ENCODE peak calls at places on chromosomes 5 and 9, in nine cellular contexts. O, A, Z, T, E, X, K, C and M are unnamed samples.

GRCh38 chr5:170484847-170485605 is 18.8 kb upstream of the KCNIP1 start:
- DNase-seq in C (no peak), T (no peak), A (no peak), Z (no peak), O (no peak), K (no peak), E (no peak), X (no peak), M (no peak)

GRCh38 chr9:93709600-93710369 is 133.4 kb downstream of the PHF2 start:
- DNase-seq in E (no peak), K (no peak), C (no peak), O (no peak), T (no peak), X (no peak), Z (no peak), A (no peak), M (no peak)

GRCh38 chr5:97181856-97182545 is 1.0 kb downstream of the RIOK2 start:
- DNase-seq in K (no peak), C (no peak), T (no peak), X (no peak), O (peak; percentile 10), A (no peak), E (no peak), Z (no peak), M (no peak)

GRCh38 chr5:145245354-145245753 is 589.8 kb downstream of the PRELID2 start:
- DNase-seq in A (no peak), T (no peak), K (no peak), E (no peak), C (peak; percentile 42), O (no peak), X (no peak), Z (no peak), M (no peak)

GRCh38 chr5:6225121-6225607 is 153.2 kb downstream of the MED10 start:
- DNase-seq in X (no peak), Z (no peak), A (no peak), C (no peak), K (no peak), O (no peak), T (no peak), E (no peak), M (no peak)

GRCh38 chr9:122370303-122370702 is 521 bp upstream of the PTGS1 start:
- DNase-seq in Z (no peak), E (no peak), O (peak; percentile 35), X (no peak), T (no peak), K (no peak), C (no peak), A (no peak), M (no peak)

GRCh38 chr9:82031538-82032280 is 43.1 kb downstream of the SPATA31D1 start:
- DNase-seq in C (no peak), O (no peak), E (no peak), A (peak; percentile 23), T (no peak), K (peak; percentile 2), X (no peak), Z (peak; percentile 28), M (no peak)

GRCh38 chr5:58929726-58930125 is 346.9 kb downstream of the RAB3C start:
- DNase-seq in T (no peak), K (no peak), C (no peak), X (no peak), Z (no peak), O (no peak), A (no peak), E (no peak), M (no peak)

GRCh38 chr9:106277931-106278330 is 583.6 kb downstream of the TMEM38B start:
- DNase-seq in K (no peak), C (no peak), O (no peak), E (no peak), X (no peak), A (no peak), Z (no peak), T (no peak), M (no peak)

GRCh38 chr5:120678279-120678678 is 214.2 kb downstream of the PRR16 start:
- DNase-seq in C (no peak), T (no peak), A (no peak), K (no peak), X (no peak), Z (no peak), E (no peak), O (no peak), M (no peak)

GRCh38 chr5:138611295-138612220 is 36.4 kb upstream of the HSPA9 start:
- DNase-seq in Z (no peak), X (no peak), O (peak; percentile 52), K (no peak), A (no peak), T (peak; percentile 77), C (peak; percentile 62), E (no peak), M (no peak)

GRCh38 chr9:38734831-38735230 is 14.9 kb upstream of the FAM240B start:
- DNase-seq in X (no peak), K (no peak), E (no peak), C (no peak), A (no peak), T (no peak), O (no peak), Z (no peak), M (no peak)

GRCh38 chr5:43422143-43422542 is 10.0 kb upstream of the CCL28 start:
- DNase-seq in A (no peak), O (no peak), E (no peak), C (no peak), Z (no peak), K (peak; percentile 62), X (no peak), T (no peak), M (peak; percentile 30)

GRCh38 chr5:5414999-5415398 is 7.5 kb upstream of the ICE1 start:
- DNase-seq in A (no peak), X (no peak), C (no peak), T (no peak), O (no peak), Z (no peak), K (peak; percentile 45), E (no peak), M (no peak)

GRCh38 chr9:17926246-17926645 is 347.4 kb downstream of the SH3GL2 start:
- DNase-seq in X (no peak), A (no peak), Z (no peak), O (no peak), K (no peak), T (no peak), E (no peak), C (no peak), M (no peak)

GRCh38 chr9:69432623-69433022 is 107.6 kb downstream of the ENTREP1 start:
- DNase-seq in T (no peak), C (no peak), K (no peak), X (no peak), E (no peak), Z (no peak), A (no peak), O (no peak), M (no peak)
- TF ChIP-seq REST in T (no peak), C (no peak), K (no peak), X (no peak), E (no peak), Z (no peak), A (no peak), O (no peak), M (no peak)

DNA sequence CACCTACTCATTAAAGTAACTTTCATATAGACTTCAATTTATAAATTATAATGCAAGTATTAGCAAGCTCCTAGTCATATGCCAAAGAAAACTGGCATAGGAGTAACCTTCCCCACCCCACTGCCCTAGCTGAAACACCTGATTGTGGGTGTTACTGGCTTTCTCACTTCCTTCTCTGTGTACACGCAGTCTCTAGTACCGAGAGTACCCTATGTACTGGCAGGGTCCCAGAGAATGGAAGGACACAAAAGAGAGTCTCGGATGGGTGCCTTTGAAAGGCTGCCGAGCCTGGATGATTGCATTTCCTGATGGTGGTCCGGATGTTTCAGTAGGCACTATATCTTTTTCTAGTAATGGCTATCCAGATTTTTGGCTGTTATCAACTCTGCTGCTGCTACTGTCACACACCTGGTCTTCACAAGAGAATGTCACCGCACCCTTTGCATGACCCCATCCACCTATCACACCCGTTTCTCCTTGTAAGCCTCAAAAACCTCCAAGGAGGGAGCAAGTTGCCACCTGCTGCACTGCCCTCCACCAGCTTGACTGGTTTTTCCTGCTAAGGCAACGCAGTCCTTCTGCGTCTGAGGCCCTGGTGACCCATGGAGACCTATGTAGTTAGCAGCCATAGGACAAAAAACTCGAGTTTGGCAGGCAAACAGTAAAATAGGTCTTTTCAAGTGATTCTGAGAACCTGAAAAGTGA is 53.8 kb upstream of the CLINT1 start:
- DNase-seq in E (no peak), X (peak; percentile 43), K (no peak), O (no peak), C (no peak), A (no peak), T (no peak), Z (no peak), M (no peak)
- H3K27ac ChIP-seq in E (no peak overlapping the region), X (no peak overlapping the region), K (no peak overlapping the region), O (no peak overlapping the region), C (no peak overlapping the region), A (no peak overlapping the region), T (no peak overlapping the region), Z (no peak overlapping the region), M (no peak overlapping the region)

DNA sequence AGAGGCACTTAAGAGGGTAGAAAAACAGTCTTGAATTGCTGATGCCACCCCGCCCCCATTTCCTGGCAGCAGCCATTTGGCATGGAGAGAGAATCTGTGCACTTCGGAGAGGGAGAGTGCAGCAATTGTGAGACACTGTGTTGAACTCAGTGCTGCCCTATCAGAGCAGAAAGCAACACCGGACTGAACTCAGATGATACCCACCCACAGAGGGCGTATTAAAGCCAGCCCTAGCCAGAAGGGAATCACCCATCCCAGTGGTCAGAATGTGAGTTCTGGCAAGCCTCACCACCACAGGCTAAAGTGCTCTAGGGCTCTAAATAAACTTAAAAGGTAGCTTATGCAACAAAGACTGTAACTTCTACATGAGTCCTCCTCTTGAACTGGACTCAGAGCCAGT is 88.4 kb upstream of the RGS7BP start:
- DNase-seq in O (no peak), K (no peak), C (peak; percentile 63), T (no peak), X (no peak), A (peak; percentile 1), Z (no peak), E (no peak), M (no peak)
- TF ChIP-seq REST in O (no peak), K (no peak), C (no peak), T (no peak), X (no peak), A (no peak), Z (no peak), E (no peak), M (no peak)

GRCh38 chr5:150623152-150623877 is 17.1 kb upstream of the SYNPO start:
- DNase-seq in T (no peak), K (no peak), X (no peak), A (no peak), C (no peak), E (no peak), Z (no peak), O (no peak), M (no peak)

GRCh38 chr5:150625164-150625535 is 15.3 kb upstream of the SYNPO start:
- DNase-seq in T (no peak), X (no peak), Z (no peak), O (no peak), A (no peak), C (peak; percentile 34), E (no peak), K (no peak), M (no peak)

GRCh38 chr5:150624334-150625163 is 15.9 kb upstream of the SYNPO start:
- DNase-seq in T (peak; percentile 91), C (peak; percentile 71), A (no peak), E (no peak), X (no peak), K (no peak), Z (no peak), O (peak; percentile 54), M (no peak)

GRCh38 chr5:150622157-150622556 is 18.3 kb upstream of the SYNPO start:
- DNase-seq in C (no peak), X (no peak), Z (no peak), A (no peak), K (no peak), O (no peak), E (no peak), T (no peak), M (no peak)

GRCh38 chr5:150623878-150624216 is 16.6 kb upstream of the SYNPO start:
- DNase-seq in K (no peak), Z (no peak), T (no peak), C (no peak), A (no peak), E (no peak), X (no peak), O (no peak), M (no peak)
- H3K27ac ChIP-seq in K (no peak overlapping the region), Z (no peak overlapping the region), T (peak overlapping the region; percentile 29), C (no peak overlapping the region), A (peak overlapping the region; percentile 96), E (no peak overlapping the region), X (peak overlapping the region; percentile 66), O (no peak overlapping the region), M (peak overlapping the region; percentile 81)